ENCODE peak calls at places on chromosomes 13 and 19, in eight cellular contexts. L is tibial nerve; Z is HTR-8/SVneo; F is Panc1; B is EL; W is LNCaP clone FGC; R is NAMALWA; J is effector CD4-positive, alpha-beta T cell. Y is an unnamed sample.

GRCh38 chr19:51786651-51787494 is 8.1 kb upstream of the FPR3 start:
- DNase-seq in L (no peak), Z (no peak), F (no peak), B (no peak), W (no peak), R (no peak), J (no peak), Y (no peak)

GRCh38 chr13:53800011-53800410 is 771.4 kb downstream of the OLFM4 start:
- DNase-seq in L (no peak), Z (no peak), F (no peak), B (no peak), W (no peak), R (no peak), J (no peak), Y (no peak)

GRCh38 chr19:37902668-37903067 is 3.7 kb downstream of the WDR87 start:
- DNase-seq in L (peak), Z (peak), F (peak), B (peak), W (peak), R (peak), J (peak), Y (peak)

GRCh38 chr19:5070390-5070789 is 101.5 kb downstream of the KDM4B start:
- DNase-seq in L (no peak), Z (no peak), F (no peak), B (no peak), W (no peak), R (no peak), J (no peak), Y (no peak)

GRCh38 chr13:26679945-26680516 is 80.6 kb downstream of the GPR12 start:
- DNase-seq in L (no peak), Z (peak), F (no peak), B (no peak), W (no peak), R (no peak), J (no peak), Y (no peak)

GRCh38 chr19:18340237-18340989 is at the start of gene PGPEP1:
- DNase-seq in L (peak), Z (peak), F (no peak), B (peak), W (no peak), R (peak), J (peak), Y (peak)

GRCh38 chr19:6423499-6424189 is 967 bp downstream of the KHSRP start:
- DNase-seq in L (no peak), Z (peak), F (no peak), B (peak), W (no peak), R (peak), J (no peak), Y (peak)

GRCh38 chr13:45851171-45851889 is at the start of gene SIAH3:
- DNase-seq in L (no peak), Z (no peak), F (no peak), B (peak), W (no peak), R (no peak), J (no peak), Y (no peak)

GRCh38 chr13:56735537-56735942 is 405.2 kb upstream of the PRR20A start:
- DNase-seq in L (no peak), Z (no peak), F (no peak), B (no peak), W (no peak), R (no peak), J (no peak), Y (peak)

GRCh38 chr19:17460372-17461230 is at the start of gene NXNL1:
- DNase-seq in L (no peak), Z (no peak), F (no peak), B (no peak), W (no peak), R (no peak), J (no peak), Y (no peak)

GRCh38 chr13:110549795-110550160 is 11.7 kb downstream of the RAB20 start:
- DNase-seq in L (no peak), Z (no peak), F (no peak), B (no peak), W (no peak), R (no peak), J (no peak), Y (peak)

GRCh38 chr19:5882421-5882968 is 12.2 kb upstream of the FUT5 start:
- DNase-seq in L (no peak), Z (no peak), F (no peak), B (no peak), W (no peak), R (no peak), J (no peak), Y (no peak)

GRCh38 chr19:19628499-19629134 is 597 bp upstream of the LPAR2 start:
- DNase-seq in L (no peak), Z (no peak), F (no peak), B (peak), W (no peak), R (no peak), J (peak), Y (no peak)

GRCh38 chr13:26872444-26873173 is 112.0 kb upstream of the GPR12 start:
- DNase-seq in L (no peak), Z (peak), F (peak), B (peak), W (peak), R (peak), J (peak), Y (peak)